ENCODE peak calls at places on chromosomes 3 and 15, in four cellular contexts. One of them, this sample, is unnamed.

GRCh38 chr3:9416139-9416780 is 18.8 kb downstream of the SETD5 start:
- DNase-seq in IMR-90: peak; percentile 43
- DNase-seq in K562: no peak
- DNase-seq in HepG2: no peak
- DNase-seq in this sample: no peak

GRCh38 chr15:90762109-90762508 is 45.0 kb downstream of the BLM start:
- DNase-seq in IMR-90: peak; percentile 68
- DNase-seq in K562: no peak
- DNase-seq in HepG2: no peak
- DNase-seq in this sample: no peak

GRCh38 chr15:74277245-74277644 is 41.1 kb downstream of the CCDC33 start:
- DNase-seq in IMR-90: no peak
- DNase-seq in K562: no peak
- DNase-seq in HepG2: no peak
- DNase-seq in this sample: no peak

GRCh38 chr3:138465927-138466326 is 31.5 kb downstream of the ESYT3 start:
- DNase-seq in IMR-90: peak; percentile 22
- DNase-seq in K562: no peak
- DNase-seq in HepG2: no peak
- DNase-seq in this sample: no peak

GRCh38 chr3:185825639-185826481 is 1.0 kb upstream of the IGF2BP2 start:
- DNase-seq in IMR-90: peak; percentile 44
- DNase-seq in K562: no peak
- DNase-seq in HepG2: no peak
- DNase-seq in this sample: peak; percentile 29

GRCh38 chr3:192917258-192917507 is 473 bp downstream of the MB21D2 start:
- DNase-seq in IMR-90: no peak
- DNase-seq in K562: no peak
- DNase-seq in HepG2: no peak
- DNase-seq in this sample: no peak

GRCh38 chr3:126538966-126539365 is 15.0 kb downstream of the CHST13 start:
- DNase-seq in IMR-90: no peak
- DNase-seq in K562: no peak
- DNase-seq in HepG2: no peak
- DNase-seq in this sample: no peak

GRCh38 chr3:144643778-144644191 is 672.2 kb downstream of the DIPK2A start:
- DNase-seq in IMR-90: peak; percentile 61
- DNase-seq in K562: no peak
- DNase-seq in HepG2: no peak
- DNase-seq in this sample: no peak

GRCh38 chr3:165854696-165855095 is 17.5 kb upstream of the BCHE start:
- DNase-seq in IMR-90: no peak
- DNase-seq in K562: peak; percentile 7
- DNase-seq in HepG2: peak; percentile 1
- DNase-seq in this sample: peak; percentile 18

GRCh38 chr3:141840737-141841544 is 35.5 kb upstream of the ATP1B3 start:
- DNase-seq in IMR-90: no peak
- DNase-seq in K562: no peak
- DNase-seq in HepG2: no peak
- DNase-seq in this sample: no peak

GRCh38 chr3:14463330-14464216 is 61.2 kb downstream of the SLC6A6 start:
- DNase-seq in IMR-90: no peak
- DNase-seq in K562: no peak
- DNase-seq in HepG2: no peak
- DNase-seq in this sample: no peak

GRCh38 chr3:133860519-133860918 is 35.2 kb downstream of the RAB6B start:
- DNase-seq in IMR-90: no peak
- DNase-seq in K562: no peak
- DNase-seq in HepG2: no peak
- DNase-seq in this sample: no peak

GRCh38 chr3:151307131-151307530 is 9.5 kb downstream of the GPR87 start:
- DNase-seq in IMR-90: no peak
- DNase-seq in K562: no peak
- DNase-seq in HepG2: no peak
- DNase-seq in this sample: no peak

GRCh38 chr15:65920825-65921309 is 51.6 kb downstream of the RAB11A start:
- DNase-seq in IMR-90: no peak
- DNase-seq in K562: no peak
- DNase-seq in HepG2: no peak
- DNase-seq in this sample: no peak

GRCh38 chr15:37931868-37932267 is 2.6 kb upstream of the TMCO5A start:
- DNase-seq in IMR-90: peak; percentile 80
- DNase-seq in K562: no peak
- DNase-seq in HepG2: no peak
- DNase-seq in this sample: no peak

GRCh38 chr3:141366285-141367037 is 1.8 kb upstream of the ZBTB38 start:
- DNase-seq in IMR-90: peak; percentile 99
- DNase-seq in K562: peak; percentile 54
- DNase-seq in HepG2: peak; percentile 49
- DNase-seq in this sample: peak; percentile 89

GRCh38 chr3:38960953-38961622 is 90.7 kb downstream of the SCN11A start:
- DNase-seq in IMR-90: peak; percentile 41
- DNase-seq in K562: peak; percentile 65
- DNase-seq in HepG2: peak; percentile 25
- DNase-seq in this sample: peak; percentile 72

GRCh38 chr3:129313415-129313982 is 34.8 kb downstream of the HMCES start:
- DNase-seq in IMR-90: peak; percentile 9
- DNase-seq in K562: no peak
- DNase-seq in HepG2: no peak
- DNase-seq in this sample: no peak

GRCh38 chr3:42161050-42161935 is 70.1 kb downstream of the TRAK1 start:
- DNase-seq in IMR-90: peak; percentile 50
- DNase-seq in K562: no peak
- DNase-seq in HepG2: peak; percentile 25
- DNase-seq in this sample: no peak

GRCh38 chr3:56747150-56747549 is 54.6 kb downstream of the ARHGEF3 start:
- DNase-seq in IMR-90: no peak
- DNase-seq in K562: no peak
- DNase-seq in HepG2: no peak
- DNase-seq in this sample: no peak

GRCh38 chr3:94272030-94272429 is 209.2 kb downstream of the NSUN3 start:
- DNase-seq in IMR-90: peak; percentile 2
- DNase-seq in K562: no peak
- DNase-seq in HepG2: no peak
- DNase-seq in this sample: no peak

GRCh38 chr15:31525988-31526665 is 199.5 kb downstream of the KLF13 start:
- DNase-seq in IMR-90: no peak
- DNase-seq in K562: no peak
- DNase-seq in HepG2: no peak
- DNase-seq in this sample: no peak

GRCh38 chr3:149892371-149892770 is 78.3 kb downstream of the PFN2 start:
- DNase-seq in IMR-90: no peak
- DNase-seq in K562: no peak
- DNase-seq in HepG2: no peak
- DNase-seq in this sample: no peak

GRCh38 chr3:146187334-146187950 is 26.5 kb upstream of the PLOD2 start:
- DNase-seq in IMR-90: peak; percentile 55
- DNase-seq in K562: no peak
- DNase-seq in HepG2: no peak
- DNase-seq in this sample: no peak

GRCh38 chr3:40201770-40202169 is 107.7 kb upstream of the EIF1B start:
- DNase-seq in IMR-90: no peak
- DNase-seq in K562: no peak
- DNase-seq in HepG2: no peak
- DNase-seq in this sample: no peak

GRCh38 chr3:40191850-40192448 is 117.6 kb upstream of the EIF1B start:
- DNase-seq in IMR-90: peak; percentile 51
- DNase-seq in K562: peak; percentile 82
- DNase-seq in HepG2: peak; percentile 33
- DNase-seq in this sample: peak; percentile 41

GRCh38 chr3:40200754-40201316 is 108.7 kb upstream of the EIF1B start:
- DNase-seq in IMR-90: peak; percentile 1
- DNase-seq in K562: no peak
- DNase-seq in HepG2: no peak
- DNase-seq in this sample: no peak

GRCh38 chr3:40192628-40193027 is 116.9 kb upstream of the EIF1B start:
- DNase-seq in IMR-90: no peak
- DNase-seq in K562: no peak
- DNase-seq in HepG2: no peak
- DNase-seq in this sample: peak; percentile 5

GRCh38 chr3:40196966-40197365 is 112.5 kb upstream of the EIF1B start:
- DNase-seq in IMR-90: no peak
- DNase-seq in K562: no peak
- DNase-seq in HepG2: no peak
- DNase-seq in this sample: no peak
- TF ChIP-seq MAZ in IMR-90: no peak
- TF ChIP-seq MAZ in K562: no peak
- TF ChIP-seq MAZ in HepG2: no peak
- TF ChIP-seq MAZ in this sample: no peak

GRCh38 chr3:66537735-66538134 is 36.9 kb upstream of the LRIG1 start:
- DNase-seq in IMR-90: no peak
- DNase-seq in K562: no peak
- DNase-seq in HepG2: no peak
- DNase-seq in this sample: no peak
- TF ChIP-seq MAZ in IMR-90: no peak
- TF ChIP-seq MAZ in K562: no peak
- TF ChIP-seq MAZ in HepG2: no peak
- TF ChIP-seq MAZ in this sample: no peak

GRCh38 chr15:72278737-72279136 is 6.4 kb upstream of the PARP6 start:
- DNase-seq in IMR-90: no peak
- DNase-seq in K562: no peak
- DNase-seq in HepG2: no peak
- DNase-seq in this sample: no peak
- TF ChIP-seq MAZ in IMR-90: no peak
- TF ChIP-seq MAZ in K562: no peak
- TF ChIP-seq MAZ in HepG2: no peak
- TF ChIP-seq MAZ in this sample: no peak

DNA sequence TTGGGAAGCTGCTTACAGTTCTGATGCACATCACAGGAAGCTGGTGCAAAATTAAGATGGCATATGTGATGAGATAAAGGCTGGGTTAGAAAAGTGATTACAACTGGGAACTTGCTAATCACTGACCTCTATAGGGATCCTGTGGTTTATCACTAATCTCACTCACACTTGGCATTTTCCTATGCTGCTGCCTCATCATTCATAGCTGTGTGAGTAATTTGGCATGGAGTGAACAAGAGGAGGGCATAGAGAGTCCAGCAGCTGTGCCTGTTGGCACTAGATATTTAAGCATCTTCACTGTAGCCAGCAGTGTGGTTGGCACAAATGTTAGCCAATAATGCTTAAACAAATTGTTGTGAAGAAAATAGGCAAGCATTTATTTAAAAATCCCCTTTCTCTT is 217.7 kb upstream of the CGNL1 start:
- DNase-seq in IMR-90: peak; percentile 48
- DNase-seq in K562: no peak
- DNase-seq in HepG2: no peak
- DNase-seq in this sample: peak; percentile 13
- TF ChIP-seq MAZ in IMR-90: no peak
- TF ChIP-seq MAZ in K562: no peak
- TF ChIP-seq MAZ in HepG2: no peak
- TF ChIP-seq MAZ in this sample: no peak

This sample was measured in A549.